ENCODE peak calls at places on chromosomes 6 and 20, in five cellular contexts. C, W, Z, L and B are unnamed samples.

GRCh38 chr6:10769419-10769818 is 21.8 kb downstream of the TMEM14B start:
- DNase-seq in C (no peak), W (no peak), Z (no peak), L (no peak), B (no peak)

GRCh38 chr20:56217820-56218219 is 30.7 kb upstream of the MC3R start:
- DNase-seq in C (no peak), W (no peak), Z (no peak), L (no peak), B (no peak)

GRCh38 chr20:32052090-32052791 is at the start of gene HCK:
- DNase-seq in C (no peak), W (peak; percentile 29), Z (no peak), L (no peak), B (no peak)

GRCh38 chr20:47317127-47317895 is 39.2 kb downstream of the ZMYND8 start:
- DNase-seq in C (peak; percentile 90), W (peak; percentile 68), Z (peak; percentile 38), L (peak; percentile 75), B (peak; percentile 89)

GRCh38 chr6:123039431-123039830 is 43.4 kb downstream of the CLVS2 start:
- DNase-seq in C (no peak), W (no peak), Z (no peak), L (no peak), B (no peak)

GRCh38 chr6:1645466-1646185 is 35.9 kb downstream of the FOXC1 start:
- DNase-seq in C (no peak), W (no peak), Z (no peak), L (no peak), B (no peak)

GRCh38 chr6:78530208-78530607 is 337.1 kb upstream of the IRAK1BP1 start:
- DNase-seq in C (no peak), W (no peak), Z (no peak), L (no peak), B (no peak)

GRCh38 chr6:20564269-20564668 is 30.0 kb downstream of the CDKAL1 start:
- DNase-seq in C (no peak), W (no peak), Z (no peak), L (no peak), B (no peak)

GRCh38 chr6:113976806-113977205 is 5.9 kb upstream of the HDAC2 start:
- DNase-seq in C (no peak), W (no peak), Z (no peak), L (no peak), B (no peak)

GRCh38 chr6:41570270-41570615 is 24.1 kb downstream of the FOXP4 start:
- DNase-seq in C (no peak), W (no peak), Z (no peak), L (no peak), B (no peak)

GRCh38 chr6:114659513-114659912 is 316.7 kb upstream of the HS3ST5 start:
- DNase-seq in C (no peak), W (no peak), Z (no peak), L (no peak), B (no peak)

GRCh38 chr20:31602779-31603441 is 2.2 kb upstream of the ID1 start:
- DNase-seq in C (no peak), W (peak; percentile 49), Z (no peak), L (no peak), B (no peak)

GRCh38 chr20:17570347-17571152 is 675 bp downstream of the DSTN start:
- DNase-seq in C (peak; percentile 60), W (peak; percentile 58), Z (peak; percentile 67), L (peak; percentile 15), B (peak; percentile 37)

GRCh38 chr20:57106030-57106682 is 160.3 kb downstream of the BMP7 start:
- DNase-seq in C (no peak), W (no peak), Z (no peak), L (peak; percentile 85), B (no peak)

GRCh38 chr6:147759088-147759487 is 250.6 kb downstream of the SAMD5 start:
- DNase-seq in C (no peak), W (no peak), Z (no peak), L (no peak), B (no peak)

GRCh38 chr6:156883497-156884252 is 106.5 kb downstream of the ARID1B start:
- DNase-seq in C (no peak), W (peak; percentile 67), Z (peak; percentile 45), L (no peak), B (no peak)

GRCh38 chr6:90375681-90376439 is 79.2 kb upstream of the BACH2 start:
- DNase-seq in C (no peak), W (no peak), Z (no peak), L (no peak), B (no peak)

GRCh38 chr6:93417421-93417996 is 1.9 kb downstream of the EPHA7 start:
- DNase-seq in C (no peak), W (no peak), Z (no peak), L (no peak), B (no peak)

GRCh38 chr6:149028767-149029405 is 282.1 kb downstream of the UST start:
- DNase-seq in C (peak; percentile 82), W (peak; percentile 58), Z (peak; percentile 76), L (peak; percentile 74), B (no peak)

GRCh38 chr6:56655250-56655649 is 12.6 kb upstream of the DST start:
- DNase-seq in C (no peak), W (no peak), Z (no peak), L (no peak), B (no peak)

GRCh38 chr20:9407805-9408421 is 106.5 kb upstream of the LAMP5 start:
- DNase-seq in C (peak; percentile 39), W (peak; percentile 69), Z (peak; percentile 76), L (peak; percentile 51), B (peak; percentile 21)

GRCh38 chr6:131164506-131164905 is 29.2 kb downstream of the AKAP7 start:
- DNase-seq in C (no peak), W (no peak), Z (no peak), L (no peak), B (no peak)

GRCh38 chr6:160382946-160383345 is 34.8 kb downstream of the SLC22A3 start:
- DNase-seq in C (no peak), W (no peak), Z (no peak), L (no peak), B (no peak)

GRCh38 chr6:13794184-13794583 is 20.2 kb downstream of the MCUR1 start:
- DNase-seq in C (no peak), W (no peak), Z (no peak), L (peak; percentile 32), B (no peak)

GRCh38 chr6:150930816-150931215 is 65.3 kb downstream of the MTHFD1L start:
- DNase-seq in C (no peak), W (no peak), Z (no peak), L (no peak), B (no peak)

GRCh38 chr6:107399927-107400326 is 59.4 kb downstream of the PDSS2 start:
- DNase-seq in C (no peak), W (no peak), Z (no peak), L (peak; percentile 11), B (no peak)

GRCh38 chr6:31734703-31735500 is 1.4 kb downstream of the CLIC1 start:
- DNase-seq in C (peak; percentile 72), W (peak; percentile 54), Z (no peak), L (peak; percentile 86), B (peak; percentile 22)

GRCh38 chr6:134909701-134910595 is 40.0 kb downstream of the ALDH8A1 start:
- DNase-seq in C (no peak), W (no peak), Z (no peak), L (no peak), B (no peak)

GRCh38 chr6:119313937-119314893 is 35.3 kb downstream of the MAN1A1 start:
- DNase-seq in C (no peak), W (no peak), Z (no peak), L (no peak), B (no peak)

GRCh38 chr6:117776441-117776840 is 101.2 kb downstream of the NUS1 start:
- DNase-seq in C (no peak), W (no peak), Z (no peak), L (no peak), B (no peak)

GRCh38 chr6:144006731-144007454 is 1.2 kb downstream of the PLAGL1 start:
- DNase-seq in C (no peak), W (no peak), Z (no peak), L (peak; percentile 63), B (no peak)

GRCh38 chr6:44399991-44400390 is 12.5 kb downstream of the CDC5L start:
- DNase-seq in C (no peak), W (no peak), Z (no peak), L (no peak), B (no peak)

GRCh38 chr6:19279137-19279747 is 557.9 kb upstream of the ID4 start:
- DNase-seq in C (no peak), W (no peak), Z (no peak), L (no peak), B (no peak)

GRCh38 chr6:26043389-26044139 is 43.7 kb upstream of the HFE start:
- DNase-seq in C (peak; percentile 91), W (peak; percentile 76), Z (peak; percentile 72), L (peak; percentile 53), B (peak; percentile 83)
- TF ChIP-seq POLR2A in C (peak; percentile 99), W (no peak), Z (peak; percentile 97), L (no peak), B (peak; percentile 97)

GRCh38 chr20:10864076-10864672 is 190.4 kb upstream of the JAG1 start:
- DNase-seq in C (no peak), W (peak; percentile 75), Z (peak; percentile 64), L (no peak), B (no peak)

GRCh38 chr20:10863337-10864060 is 189.7 kb upstream of the JAG1 start:
- DNase-seq in C (no peak), W (no peak), Z (peak; percentile 34), L (no peak), B (no peak)

GRCh38 chr20:10868299-10868698 is 194.5 kb upstream of the JAG1 start:
- DNase-seq in C (no peak), W (no peak), Z (peak; percentile 45), L (no peak), B (no peak)
- TF ChIP-seq POLR2A in C (no peak), W (no peak), Z (no peak), L (no peak), B (no peak)

DNA sequence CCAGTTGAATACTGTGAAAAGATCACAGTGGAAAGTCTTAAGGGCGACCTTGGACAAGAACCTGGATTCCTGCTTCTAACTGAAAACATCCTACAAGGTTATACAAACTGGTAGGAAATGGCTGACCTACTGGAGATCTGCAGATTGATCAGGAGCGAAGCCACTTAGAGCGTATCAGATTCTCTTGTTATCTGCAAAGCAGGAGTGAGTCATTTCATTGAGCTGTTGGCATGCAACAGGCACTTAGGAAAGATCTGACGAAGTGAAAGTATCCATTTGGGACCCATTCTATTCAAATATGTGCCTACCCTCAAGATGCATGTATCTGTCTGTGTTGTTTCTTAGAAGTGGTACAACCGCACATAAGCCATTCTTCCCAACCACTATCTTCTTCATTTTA is 131.2 kb upstream of the RIN2 start:
- DNase-seq in C (no peak), W (no peak), Z (no peak), L (no peak), B (no peak)
- TF ChIP-seq POLR2A in C (no peak), W (no peak), Z (no peak), L (no peak), B (no peak)

DNA sequence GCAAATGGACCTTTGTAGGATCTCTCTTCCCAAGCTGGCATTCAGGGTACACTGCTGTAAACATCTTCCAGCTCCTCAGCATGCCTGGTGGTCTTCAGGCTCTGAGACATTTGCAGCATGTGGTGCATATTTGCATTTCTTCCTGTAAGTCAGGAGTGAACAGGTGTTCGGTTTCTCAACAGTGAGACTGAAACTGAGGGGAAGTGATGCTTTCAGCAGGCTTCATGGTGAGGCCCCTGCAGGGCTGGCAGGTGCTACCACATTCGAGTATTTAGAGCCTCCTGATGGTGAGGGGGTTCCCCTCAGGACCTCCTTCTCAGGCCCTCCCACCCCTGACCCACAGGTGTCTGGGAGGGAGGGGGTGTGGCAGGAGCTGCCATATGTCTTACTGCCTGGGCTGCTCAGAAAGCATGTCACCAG is 15.1 kb downstream of the MYBL2 start:
- DNase-seq in C (no peak), W (no peak), Z (peak; percentile 21), L (no peak), B (no peak)
- TF ChIP-seq POLR2A in C (no peak), W (no peak), Z (no peak), L (no peak), B (no peak)

GRCh38 chr20:49009899-49010631 is 36.0 kb upstream of the CSE1L start:
- DNase-seq in C (no peak), W (no peak), Z (no peak), L (no peak), B (no peak)
- TF ChIP-seq POLR2A in C (no peak), W (no peak), Z (no peak), L (no peak), B (no peak)